ENCODE peak calls at places on chromosomes 11 and 22, in six cellular contexts. P is CD8-positive, alpha-beta memory T cell; K is effector CD4-positive, alpha-beta T cell; O is NCI-H1092; N is hypothalamus; Q is A549. E is an unnamed sample.
A peak's percentile ranks its signal among the peaks of the same experiment; 100 is the strongest.

GRCh38 chr22:36052505-36052941 is 23.9 kb upstream of the RBFOX2 start:
- DNase-seq in P (no peak), O (no peak), K (no peak), Q (peak; percentile 44), N (no peak), E (no peak)

GRCh38 chr11:119361056-119361787 is 14.7 kb upstream of the MFRP start:
- DNase-seq in O (peak; percentile 30), Q (peak; percentile 74), K (no peak), N (no peak), P (no peak), E (no peak)

GRCh38 chr11:127059286-127060200 is 59.0 kb upstream of the KIRREL3 start:
- DNase-seq in K (no peak), P (no peak), O (no peak), Q (no peak), N (no peak), E (no peak)

GRCh38 chr11:130426223-130427048 is 2.0 kb downstream of the ADAMTS8 start:
- DNase-seq in P (no peak), N (no peak), K (no peak), O (peak; percentile 46), Q (no peak), E (no peak)

GRCh38 chr11:14499560-14500180 is at the start of gene COPB1:
- DNase-seq in K (peak; percentile 91), Q (peak; percentile 96), P (peak; percentile 93), O (peak; percentile 82), N (peak; percentile 77), E (peak; percentile 89)

GRCh38 chr11:86374121-86374520 is 566 bp upstream of the CCDC81 start:
- DNase-seq in Q (no peak), O (no peak), N (no peak), P (no peak), K (no peak), E (no peak)

GRCh38 chr11:44464741-44465140 is 100.7 kb upstream of the CD82 start:
- DNase-seq in O (no peak), Q (peak; percentile 45), N (no peak), K (no peak), P (no peak), E (no peak)

GRCh38 chr22:24134090-24134846 is 47.0 kb upstream of the SUSD2 start:
- DNase-seq in K (peak; percentile 19), N (peak; percentile 52), O (no peak), P (peak; percentile 70), Q (no peak), E (peak; percentile 20)

GRCh38 chr11:79098096-79098495 is 342.7 kb downstream of the TENM4 start:
- DNase-seq in Q (no peak), N (no peak), O (no peak), K (no peak), P (no peak), E (no peak)

GRCh38 chr11:102599642-102600261 is 25.4 kb downstream of the MMP20 start:
- DNase-seq in O (no peak), P (no peak), N (no peak), Q (peak; percentile 94), K (no peak), E (no peak)

GRCh38 chr11:78212586-78213371 is 24.1 kb downstream of the USP35 start:
- DNase-seq in O (no peak), N (no peak), Q (no peak), P (no peak), K (no peak), E (no peak)

GRCh38 chr11:9704620-9705019 is 40.7 kb downstream of the SWAP70 start:
- DNase-seq in K (no peak), O (no peak), Q (no peak), N (no peak), P (no peak), E (no peak)

GRCh38 chr22:36411589-36412258 is 24.0 kb upstream of the MYH9 start:
- DNase-seq in K (no peak), Q (no peak), O (no peak), N (no peak), P (no peak), E (no peak)

GRCh38 chr11:72774499-72774898 is 19.3 kb downstream of the STARD10 start:
- DNase-seq in N (no peak), K (no peak), Q (no peak), P (no peak), O (no peak), E (no peak)

GRCh38 chr11:64207247-64208085 is 945 bp downstream of the FERMT3 start:
- DNase-seq in N (no peak), P (peak; percentile 70), Q (no peak), K (peak; percentile 64), O (no peak), E (peak; percentile 59)

GRCh38 chr22:41757507-41757906 is 43.0 kb upstream of the CCDC134 start:
- DNase-seq in K (no peak), Q (no peak), N (no peak), O (no peak), P (no peak), E (no peak)

GRCh38 chr22:42688914-42689275 is 31.8 kb downstream of the A4GALT start:
- DNase-seq in Q (no peak), O (no peak), P (no peak), N (no peak), K (no peak), E (no peak)

GRCh38 chr11:91350931-91351330 is 873.7 kb upstream of the FAT3 start:
- DNase-seq in N (no peak), Q (no peak), O (no peak), P (no peak), K (no peak), E (no peak)

GRCh38 chr11:42465613-42466012 is 846.2 kb upstream of the API5 start:
- DNase-seq in O (peak; percentile 24), Q (no peak), K (no peak), P (no peak), N (no peak), E (no peak)

GRCh38 chr11:126246636-126247035 is 22.1 kb downstream of the SRPRA start:
- DNase-seq in Q (no peak), N (no peak), O (no peak), K (no peak), P (no peak), E (no peak)

GRCh38 chr22:35357883-35358621 is 22.8 kb upstream of the HMOX1 start:
- DNase-seq in Q (peak; percentile 52), P (no peak), O (no peak), N (no peak), K (no peak), E (no peak)

GRCh38 chr11:59011672-59012071 is 72.4 kb downstream of the GLYATL1 start:
- DNase-seq in P (no peak), K (no peak), Q (no peak), O (no peak), N (no peak), E (no peak)

GRCh38 chr11:15927196-15927865 is 429.0 kb downstream of the SOX6 start:
- DNase-seq in O (no peak), Q (no peak), P (no peak), K (no peak), N (no peak), E (no peak)

GRCh38 chr22:42313804-42314581 is 43.5 kb upstream of the TCF20 start:
- DNase-seq in K (peak; percentile 25), P (peak; percentile 26), Q (peak; percentile 77), N (no peak), O (peak; percentile 93), E (no peak)

GRCh38 chr22:42065408-42066132 is 5.0 kb downstream of the NAGA start:
- DNase-seq in Q (no peak), K (no peak), P (no peak), N (no peak), O (no peak), E (no peak)

GRCh38 chr22:30565341-30565740 is 9.1 kb downstream of the GAL3ST1 start:
- DNase-seq in K (no peak), N (no peak), Q (no peak), P (no peak), O (no peak), E (no peak)

GRCh38 chr11:64763804-64764611 is 4.2 kb upstream of the PYGM start:
- DNase-seq in Q (no peak), K (peak; percentile 51), P (peak; percentile 84), N (no peak), O (no peak), E (peak; percentile 56)

GRCh38 chr11:37788141-37788877 is 1190.3 kb upstream of the RAG2 start:
- DNase-seq in O (no peak), K (no peak), N (no peak), P (no peak), Q (peak; percentile 1), E (no peak)

GRCh38 chr11:8768625-8769333 is 86.2 kb downstream of the RPL27A start:
- DNase-seq in K (no peak), N (no peak), P (no peak), Q (peak; percentile 44), O (no peak), E (no peak)

GRCh38 chr11:71202966-71203365 is 49.4 kb downstream of the SHANK2 start:
- DNase-seq in O (no peak), N (no peak), Q (no peak), P (no peak), K (no peak), E (no peak)

GRCh38 chr22:40041738-40042137 is 47.0 kb downstream of the FAM83F start:
- DNase-seq in O (no peak), Q (no peak), K (no peak), N (no peak), P (no peak), E (no peak)

GRCh38 chr22:36311386-36312085 is 58.6 kb downstream of the APOL1 start:
- DNase-seq in K (no peak), N (no peak), O (no peak), P (no peak), Q (no peak), E (no peak)

GRCh38 chr22:49531533-49531895 is 296.2 kb downstream of the BRD1 start:
- DNase-seq in K (no peak), Q (no peak), N (no peak), O (no peak), P (no peak), E (no peak)